ENCODE peak calls at places on chromosomes 6 and 20, in ten cellular contexts. N is NB4; R is fibroblast of gingiva; C is posterior cingulate gyrus; M is cardiac muscle cell; T is AG08395; J is cerebellum; P is AG09309; L is naive thymus-derived CD8-positive, alpha-beta T cell; X is activated CD4-positive, CD25-positive, alpha-beta regulatory T cell treated with anti-CD3 and anti-CD28 coated beads, Interleukin-2, amount 50 U/mL, for 72 hours. O is an unnamed sample.

GRCh38 chr20:1309439-1309847 is 19.5 kb downstream of the SDCBP2 start:
- DNase-seq in R (no peak), N (no peak), L (no peak), T (no peak), X (no peak), C (no peak), P (no peak), M (no peak), J (no peak), O (no peak)

GRCh38 chr6:126015869-126016268 is 29.5 kb downstream of the TRMT11 start:
- DNase-seq in C (no peak), N (no peak), M (no peak), L (no peak), T (peak; percentile 8), X (no peak), R (no peak), J (no peak), P (no peak), O (no peak)

GRCh38 chr20:41650221-41650948 is 32.2 kb upstream of the CHD6 start:
- DNase-seq in C (no peak), R (no peak), P (no peak), L (no peak), X (no peak), N (no peak), J (peak; percentile 8), T (no peak), M (no peak), O (no peak)

GRCh38 chr6:31827286-31828079 is at the start of gene HSPA1B:
- DNase-seq in C (peak; percentile 97), J (peak; percentile 98), L (peak; percentile 67), T (peak; percentile 99), M (peak; percentile 99), R (peak; percentile 100), X (peak; percentile 84), N (peak; percentile 100), P (peak; percentile 99), O (peak; percentile 87)

GRCh38 chr6:122286512-122286911 is 112.9 kb upstream of the HSF2 start:
- DNase-seq in N (no peak), C (no peak), J (no peak), R (peak; percentile 42), X (no peak), L (no peak), T (no peak), M (no peak), P (no peak), O (no peak)

GRCh38 chr6:139126255-139126654 is 8.6 kb upstream of the HECA start:
- DNase-seq in R (peak; percentile 97), T (peak; percentile 85), X (no peak), L (no peak), M (no peak), C (no peak), N (peak; percentile 58), J (no peak), P (peak; percentile 87), O (no peak)

GRCh38 chr6:167648506-167649278 is 178.0 kb upstream of the AFDN start:
- DNase-seq in C (no peak), R (no peak), P (no peak), N (no peak), L (no peak), J (no peak), T (no peak), M (no peak), X (no peak), O (no peak)

GRCh38 chr20:61753196-61753942 is 312.3 kb downstream of the TAF4 start:
- DNase-seq in N (no peak), M (no peak), X (no peak), L (no peak), C (no peak), R (peak; percentile 17), J (no peak), P (peak; percentile 37), T (peak; percentile 74), O (no peak)

GRCh38 chr6:1312444-1313363 is 806 bp downstream of the FOXQ1 start:
- DNase-seq in T (no peak), R (peak; percentile 24), P (no peak), N (peak; percentile 83), X (no peak), J (no peak), C (no peak), M (peak; percentile 13), L (no peak), O (peak; percentile 41)